ENCODE peak calls at places on chromosomes 1 and 21, in seven cellular contexts. O is CD4-positive, CD25-positive, alpha-beta regulatory T cell; T is GM23248; R is fibroblast of villous mesenchyme; N is cardiac fibroblast; K is transverse colon; G is naive thymus-derived CD4-positive, alpha-beta T cell. F is an unnamed sample.

GRCh38 chr1:155598842-155599331 is 11.1 kb upstream of the MSTO1 start:
- DNase-seq in O (peak), T (peak), R (peak), N (peak), K (no peak), G (peak), F (no peak)

GRCh38 chr1:66476774-66477173 is 57.2 kb upstream of the SGIP1 start:
- DNase-seq in O (no peak), T (peak), R (peak), N (peak), K (no peak), G (no peak), F (no peak)

GRCh38 chr1:171817511-171818265 is 23.6 kb upstream of the DNM3 start:
- DNase-seq in O (no peak), T (peak), R (peak), N (peak), K (peak), G (no peak), F (no peak)

GRCh38 chr1:119358661-119359060 is 9.9 kb upstream of the HAO2 start:
- DNase-seq in O (no peak), T (peak), R (no peak), N (no peak), K (no peak), G (no peak), F (no peak)

GRCh38 chr1:201584510-201584991 is 45.6 kb downstream of the NAV1 start:
- DNase-seq in O (no peak), T (peak), R (peak), N (peak), K (peak), G (no peak), F (no peak)

GRCh38 chr1:1115136-1115829 is 606 bp downstream of the C1orf159 start:
- DNase-seq in O (no peak), T (peak), R (no peak), N (no peak), K (peak), G (no peak), F (peak)

GRCh38 chr1:18149113-18149641 is 41.6 kb downstream of the IGSF21 start:
- DNase-seq in O (no peak), T (peak), R (no peak), N (no peak), K (no peak), G (no peak), F (no peak)

GRCh38 chr1:54800899-54801759 is at the start of gene TTC22:
- DNase-seq in O (peak), T (peak), R (no peak), N (no peak), K (peak), G (peak), F (peak)

GRCh38 chr1:1024421-1025415 is 4.8 kb downstream of the AGRN start:
- DNase-seq in O (no peak), T (no peak), R (no peak), N (peak), K (no peak), G (no peak), F (no peak)

GRCh38 chr1:76106719-76107235 is 32.2 kb downstream of the ST6GALNAC3 start:
- DNase-seq in O (no peak), T (no peak), R (no peak), N (no peak), K (no peak), G (no peak), F (no peak)

GRCh38 chr1:25871704-25872494 is 3.6 kb downstream of the PAQR7 start:
- DNase-seq in O (no peak), T (no peak), R (no peak), N (no peak), K (no peak), G (no peak), F (no peak)

GRCh38 chr1:154490327-154490726 is 11.7 kb upstream of the TDRD10 start:
- DNase-seq in O (no peak), T (no peak), R (no peak), N (no peak), K (no peak), G (no peak), F (no peak)

GRCh38 chr1:28887418-28887834 is 26.9 kb upstream of the EPB41 start:
- DNase-seq in O (peak), T (peak), R (peak), N (no peak), K (peak), G (no peak), F (peak)

DNA sequence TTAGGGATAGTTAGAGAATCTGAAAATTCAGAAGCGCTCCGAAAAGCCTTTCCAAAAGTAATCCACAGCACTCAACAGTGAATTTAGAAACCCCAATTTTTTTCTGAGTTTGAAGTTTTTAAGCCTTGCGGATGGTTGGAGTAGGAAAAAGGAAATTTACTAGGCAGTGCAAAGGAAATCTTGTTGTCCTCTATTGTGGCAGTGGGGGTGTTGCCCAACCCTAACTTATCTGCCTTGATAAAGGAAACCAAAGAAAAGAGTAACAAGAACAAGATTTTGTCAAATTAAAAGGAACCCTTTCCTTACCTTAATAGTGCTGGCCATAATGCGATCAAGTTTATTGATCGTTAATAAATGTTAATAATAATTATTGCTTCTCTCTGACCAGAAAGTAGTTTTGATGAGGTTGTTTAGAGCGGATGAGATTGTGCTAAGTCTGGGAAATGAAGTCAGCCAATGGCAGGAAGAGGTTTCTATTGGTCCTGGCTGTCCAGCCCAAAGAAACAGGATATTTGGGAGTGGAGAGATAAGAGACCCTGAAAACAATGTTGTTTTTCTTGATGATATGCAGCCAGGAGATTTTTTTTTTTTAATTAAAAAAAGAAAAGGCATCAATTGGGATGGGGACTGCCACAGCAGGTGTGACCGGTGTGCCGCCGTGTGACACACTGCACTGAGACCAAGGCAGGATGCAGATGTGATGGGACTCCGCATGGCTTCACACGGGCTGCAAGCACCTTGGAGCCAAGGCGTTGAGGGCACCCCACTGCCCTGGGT is at the start of gene ERG:
- DNase-seq in O (no peak), T (no peak), R (no peak), N (peak), K (no peak), G (no peak), F (no peak)
- H3K4me3 ChIP-seq in O (no peak), T (no peak), R (no peak), N (no peak), K (no peak), G (no peak), F (no peak)

GRCh38 chr1:16205891-16206546 is 6.4 kb downstream of the ARHGEF19 start:
- DNase-seq in O (no peak), T (no peak), R (no peak), N (no peak), K (no peak), G (no peak), F (no peak)
- H3K4me3 ChIP-seq in O (peak), T (peak), R (peak), N (peak), K (peak), G (peak), F (no peak)

GRCh38 chr1:44798481-44799365 is 1.5 kb upstream of the PLK3 start:
- DNase-seq in O (no peak), T (no peak), R (no peak), N (no peak), K (no peak), G (no peak), F (peak)
- H3K4me3 ChIP-seq in O (no peak), T (no peak), R (no peak), N (no peak), K (no peak), G (no peak), F (no peak)

DNA sequence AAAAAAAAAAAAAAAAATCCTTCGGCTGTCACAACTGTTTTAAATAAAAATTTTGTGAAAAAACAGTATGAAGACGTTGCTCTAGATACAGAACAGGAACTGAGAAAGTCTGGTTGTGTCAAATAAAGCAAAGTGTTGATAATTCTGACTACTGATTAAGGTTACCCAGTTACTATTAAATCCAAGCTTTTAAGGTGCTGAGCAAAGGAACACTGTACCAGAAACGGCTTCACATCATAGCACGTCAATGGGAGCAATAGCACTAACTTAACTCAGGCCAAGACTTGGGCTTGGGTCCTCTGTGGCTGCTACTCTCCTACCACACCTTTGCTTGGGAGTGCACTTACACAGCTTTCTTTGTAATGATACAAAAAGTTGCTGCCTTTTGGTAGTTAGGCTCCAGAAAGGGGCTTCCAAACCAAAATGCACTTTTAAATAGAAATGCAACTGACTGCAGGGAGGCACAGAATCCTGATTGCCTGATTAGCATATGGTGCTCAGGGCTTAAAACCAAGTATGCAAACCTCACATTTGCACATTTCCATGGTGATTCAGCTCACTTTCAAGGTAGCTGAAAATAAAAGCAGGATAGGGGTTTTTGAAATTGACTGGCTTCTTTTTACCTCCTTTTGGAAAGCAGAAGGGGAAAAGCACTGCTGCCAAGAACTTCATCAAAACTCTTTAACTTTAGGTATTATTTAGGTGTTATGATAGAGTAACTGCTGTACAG is 6.3 kb downstream of the MCL1 start:
- DNase-seq in O (no peak), T (peak), R (no peak), N (peak), K (no peak), G (no peak), F (no peak)
- H3K4me3 ChIP-seq in O (peak), T (peak), R (peak), N (no peak), K (no peak), G (peak), F (no peak)

DNA sequence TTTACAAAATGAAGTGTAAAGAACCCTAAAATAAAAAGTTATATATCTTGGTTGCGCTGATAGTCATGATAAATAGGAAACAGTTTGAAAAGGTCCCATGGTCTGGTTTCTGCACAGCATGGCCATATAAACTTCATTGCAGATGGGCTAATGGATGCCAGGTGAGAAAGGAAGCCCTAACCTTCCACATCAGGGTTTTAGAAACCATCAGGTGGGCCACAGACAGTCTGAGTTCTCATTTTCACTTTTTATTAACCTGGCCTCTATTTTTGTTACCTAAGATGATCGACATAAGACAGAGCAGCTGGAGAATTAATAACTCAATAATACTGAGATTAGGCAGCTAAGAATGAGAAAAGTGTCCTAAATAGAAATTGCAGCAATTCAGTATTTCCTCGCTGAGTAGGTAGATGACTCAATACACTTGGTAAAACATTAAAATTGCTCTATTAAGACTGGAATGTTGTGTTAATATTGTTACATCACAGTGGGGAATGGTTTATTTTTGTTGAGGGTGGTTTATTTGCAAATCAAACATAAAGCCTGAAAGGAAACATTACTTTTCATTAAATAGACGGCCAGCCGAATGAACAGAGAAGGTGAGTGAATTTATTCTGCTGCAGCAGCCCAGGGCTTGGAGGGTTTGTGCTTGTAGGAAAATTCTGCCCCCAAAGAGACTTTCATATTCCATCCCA is 21.1 kb downstream of the C1orf21 start:
- DNase-seq in O (no peak), T (peak), R (peak), N (peak), K (no peak), G (no peak), F (no peak)
- H3K4me3 ChIP-seq in O (no peak), T (no peak), R (no peak), N (no peak), K (no peak), G (no peak), F (no peak)

GRCh38 chr1:178155478-178156255 is 61.8 kb downstream of the RASAL2 start:
- DNase-seq in O (no peak), T (peak), R (peak), N (peak), K (no peak), G (no peak), F (no peak)

GRCh38 chr1:178150610-178151009 is 56.7 kb downstream of the RASAL2 start:
- DNase-seq in O (no peak), T (no peak), R (no peak), N (no peak), K (no peak), G (no peak), F (no peak)

GRCh38 chr1:178146456-178146855 is 52.6 kb downstream of the RASAL2 start:
- DNase-seq in O (no peak), T (no peak), R (no peak), N (no peak), K (no peak), G (no peak), F (no peak)

DNA sequence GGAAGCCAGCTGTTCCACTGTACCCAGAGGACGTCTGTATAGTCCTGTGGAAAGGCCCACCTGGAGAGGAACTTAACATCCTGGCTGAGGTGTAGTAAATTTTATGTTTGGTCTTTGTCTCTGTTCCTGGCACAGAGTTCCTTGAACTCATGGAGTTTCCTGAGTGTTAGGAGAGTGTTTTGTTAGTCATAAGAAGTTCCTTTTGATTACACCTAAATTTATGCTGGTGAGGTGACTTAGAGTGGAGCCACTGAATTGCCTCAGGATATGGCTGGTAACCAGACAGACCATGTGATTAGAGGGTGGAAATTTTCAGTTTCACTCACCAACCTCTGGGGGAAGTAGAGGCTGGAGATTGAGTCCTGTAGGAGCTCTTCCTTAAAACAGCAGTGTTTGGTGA is 57.9 kb downstream of the RASAL2 start:
- DNase-seq in O (no peak), T (peak), R (no peak), N (no peak), K (no peak), G (no peak), F (no peak)
- H3K4me3 ChIP-seq in O (no peak), T (no peak), R (no peak), N (no peak), K (no peak), G (no peak), F (no peak)

DNA sequence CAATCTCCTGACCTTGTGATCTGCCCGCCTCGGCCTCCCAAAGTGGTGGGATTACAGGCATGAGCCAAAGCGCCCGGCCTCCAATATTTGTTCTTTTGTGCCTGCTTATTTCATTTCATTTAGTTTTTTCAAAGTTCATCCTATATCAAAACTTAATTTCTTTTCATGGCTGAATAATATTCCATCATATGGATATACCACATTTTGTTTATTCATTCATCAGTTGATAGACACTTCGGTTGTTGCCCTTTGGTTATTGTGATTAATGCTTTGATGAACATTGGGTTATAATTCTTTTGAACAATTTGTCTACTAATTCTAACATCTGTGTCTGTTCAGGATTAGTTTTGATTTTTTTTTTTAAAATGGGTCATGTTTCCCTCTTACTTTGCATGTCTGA is 41.7 kb downstream of the SFPQ start:
- DNase-seq in O (no peak), T (no peak), R (no peak), N (no peak), K (no peak), G (no peak), F (no peak)
- H3K4me3 ChIP-seq in O (no peak), T (no peak), R (no peak), N (no peak), K (no peak), G (no peak), F (no peak)

GRCh38 chr1:64539808-64540207 is 69.9 kb downstream of the CACHD1 start:
- DNase-seq in O (no peak), T (peak), R (no peak), N (peak), K (peak), G (no peak), F (peak)

GRCh38 chr1:64542118-64542517 is 72.2 kb downstream of the CACHD1 start:
- DNase-seq in O (no peak), T (no peak), R (no peak), N (no peak), K (no peak), G (no peak), F (no peak)

GRCh38 chr1:64538389-64538788 is 68.5 kb downstream of the CACHD1 start:
- DNase-seq in O (no peak), T (no peak), R (no peak), N (no peak), K (no peak), G (peak), F (no peak)

GRCh38 chr1:64539279-64539678 is 69.3 kb downstream of the CACHD1 start:
- DNase-seq in O (no peak), T (no peak), R (no peak), N (no peak), K (no peak), G (no peak), F (no peak)

GRCh38 chr1:64540265-64540791 is 70.4 kb downstream of the CACHD1 start:
- DNase-seq in O (no peak), T (peak), R (peak), N (peak), K (no peak), G (peak), F (no peak)
- H3K4me3 ChIP-seq in O (peak), T (peak), R (peak), N (peak), K (no peak), G (no peak), F (no peak)